ENCODE peak calls at places on chromosomes 16 and 17, in ten cellular contexts. A, R, E, I, T, Q, L, M, C and G are unnamed samples.

GRCh38 chr17:39623356-39623950 is 3.3 kb upstream of the PPP1R1B start:
- DNase-seq in A (peak; percentile 94), R (peak; percentile 55), E (peak; percentile 88), I (peak; percentile 91), T (peak; percentile 85), Q (peak; percentile 92), L (peak; percentile 76), M (peak; percentile 52), C (peak; percentile 91), G (peak; percentile 84)

GRCh38 chr16:27538508-27538907 is 11.2 kb downstream of the GTF3C1 start:
- DNase-seq in A (no peak), R (no peak), E (no peak), I (no peak), T (no peak), Q (no peak), L (no peak), M (no peak), C (no peak), G (no peak)

GRCh38 chr17:37301288-37301687 is 74.5 kb upstream of the C17orf78 start:
- DNase-seq in A (no peak), R (peak; percentile 36), E (no peak), I (no peak), T (no peak), Q (no peak), L (peak; percentile 70), M (peak; percentile 72), C (no peak), G (no peak)

GRCh38 chr16:15764112-15764511 is 92.7 kb downstream of the MYH11 start:
- DNase-seq in A (peak; percentile 8), R (no peak), E (no peak), I (no peak), T (no peak), Q (no peak), L (no peak), M (no peak), C (no peak), G (no peak)

GRCh38 chr17:76862079-76862478 is 6.1 kb upstream of the MGAT5B start:
- DNase-seq in A (no peak), R (no peak), E (no peak), I (no peak), T (no peak), Q (no peak), L (no peak), M (no peak), C (no peak), G (no peak)

GRCh38 chr16:71339481-71340171 is 18.9 kb upstream of the CALB2 start:
- DNase-seq in A (no peak), R (no peak), E (no peak), I (no peak), T (no peak), Q (no peak), L (no peak), M (no peak), C (no peak), G (no peak)

GRCh38 chr17:76353004-76353598 is 615 bp downstream of the PRPSAP1 start:
- DNase-seq in A (peak; percentile 75), R (no peak), E (peak; percentile 13), I (peak; percentile 64), T (no peak), Q (peak; percentile 50), L (no peak), M (no peak), C (peak; percentile 68), G (peak; percentile 58)

GRCh38 chr17:8290043-8290442 is 1.6 kb downstream of the RANGRF start:
- DNase-seq in A (no peak), R (no peak), E (no peak), I (no peak), T (no peak), Q (no peak), L (no peak), M (peak; percentile 36), C (no peak), G (no peak)

GRCh38 chr17:15910791-15911190 is 34.1 kb upstream of the ADORA2B start:
- DNase-seq in A (no peak), R (no peak), E (no peak), I (no peak), T (no peak), Q (no peak), L (no peak), M (no peak), C (no peak), G (no peak)

GRCh38 chr16:30982548-30983288 is 2.3 kb upstream of the HSD3B7 start:
- DNase-seq in A (no peak), R (peak; percentile 79), E (no peak), I (peak; percentile 80), T (no peak), Q (no peak), L (no peak), M (peak; percentile 86), C (no peak), G (no peak)

GRCh38 chr17:41966453-41967140 is at the start of gene CNP:
- DNase-seq in A (peak; percentile 97), R (peak; percentile 92), E (peak; percentile 91), I (peak; percentile 95), T (peak; percentile 83), Q (peak; percentile 93), L (peak; percentile 92), M (peak; percentile 79), C (peak; percentile 95), G (peak; percentile 97)

GRCh38 chr16:72371307-72372081 is 199.5 kb upstream of the PMFBP1 start:
- DNase-seq in A (peak; percentile 80), R (peak; percentile 58), E (no peak), I (no peak), T (peak; percentile 10), Q (peak; percentile 66), L (peak; percentile 21), M (peak; percentile 76), C (no peak), G (no peak)

DNA sequence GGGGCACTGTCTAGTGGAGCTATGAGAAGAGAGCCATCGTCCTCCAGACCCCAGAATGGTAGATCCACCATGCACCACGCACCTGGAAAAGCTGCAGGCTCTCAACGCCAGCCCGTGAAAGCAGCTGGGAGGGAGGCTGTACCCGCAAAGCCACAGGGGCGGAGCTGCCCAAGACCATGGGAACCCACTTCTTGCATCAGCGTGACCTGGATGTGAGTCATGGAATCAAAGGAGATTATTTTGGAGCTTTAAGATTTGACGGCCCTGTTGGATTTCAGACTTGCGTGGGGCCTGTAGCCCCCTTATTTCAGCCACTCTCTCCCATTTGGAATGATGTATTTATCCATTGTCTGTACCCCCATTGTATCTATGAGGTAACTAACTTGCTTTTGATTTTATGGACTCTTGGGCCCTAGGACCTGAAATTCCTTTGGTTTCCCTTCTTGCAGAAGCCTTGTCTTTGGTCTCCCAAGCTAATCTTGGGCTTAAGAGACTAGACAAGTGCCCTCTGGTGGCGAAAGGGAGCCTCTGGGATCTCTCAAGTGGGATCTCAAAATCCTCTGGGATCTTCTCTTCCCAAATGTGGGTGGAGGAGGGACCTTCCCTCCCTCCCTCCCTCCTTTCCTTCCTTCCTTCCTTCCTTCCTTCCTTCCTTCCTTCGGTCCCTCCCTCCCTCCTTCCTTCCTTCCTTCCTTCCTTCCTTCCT is 58.2 kb upstream of the HAPSTR1 start:
- DNase-seq in A (no peak), R (peak; percentile 75), E (no peak), I (no peak), T (no peak), Q (peak; percentile 35), L (peak; percentile 83), M (peak; percentile 78), C (no peak), G (peak; percentile 38)
- TF ChIP-seq CTCF in A (peak; percentile 29), R (peak; percentile 75), E (no peak), I (peak; percentile 38), T (peak; percentile 57), Q (peak; percentile 42), L (peak; percentile 61), M (peak; percentile 78), C (no peak), G (peak; percentile 50)

DNA sequence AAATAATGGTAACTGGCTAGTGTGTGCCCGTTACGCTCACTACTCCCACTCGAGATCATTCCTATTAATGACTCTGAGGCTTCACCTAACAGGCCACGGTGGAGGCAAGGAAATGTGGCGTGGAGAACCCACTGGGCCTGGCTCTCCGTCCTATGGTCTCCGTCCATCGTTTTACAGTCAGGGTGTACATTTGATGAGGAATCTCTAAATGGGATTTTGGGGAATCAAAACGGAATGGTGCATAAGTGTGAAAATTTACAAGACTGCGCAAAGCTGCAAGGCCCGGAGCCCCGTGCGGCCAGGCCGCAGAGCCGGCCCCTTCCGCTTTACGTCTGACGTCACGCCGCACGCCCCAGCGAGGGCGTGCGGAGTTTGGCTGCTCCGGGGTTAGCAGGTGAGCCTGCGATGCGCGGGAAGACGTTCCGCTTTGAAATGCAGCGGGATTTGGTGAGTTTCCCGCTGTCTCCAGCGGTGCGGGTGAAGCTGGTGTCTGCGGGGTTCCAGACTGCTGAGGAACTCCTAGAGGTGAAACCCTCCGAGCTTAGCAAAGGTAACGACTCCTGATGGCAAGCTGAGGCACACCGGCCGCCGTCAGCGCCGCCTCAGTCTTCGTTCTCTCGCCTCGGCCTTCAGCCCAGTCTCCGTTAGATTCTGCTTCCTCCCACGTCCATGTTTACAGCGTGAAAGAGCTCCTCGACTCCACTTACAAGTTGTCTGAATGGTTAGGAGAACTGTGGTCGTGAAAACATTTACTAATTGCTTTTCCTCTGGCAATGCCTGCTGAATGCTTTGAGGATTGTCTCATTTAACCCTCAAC is at the start of gene RAD51C:
- DNase-seq in A (peak; percentile 95), R (peak; percentile 83), E (peak; percentile 88), I (peak; percentile 92), T (peak; percentile 51), Q (peak; percentile 64), L (peak; percentile 93), M (peak; percentile 82), C (peak; percentile 91), G (peak; percentile 91)
- TF ChIP-seq CTCF in A (no peak), R (peak; percentile 6), E (no peak), I (no peak), T (no peak), Q (no peak), L (no peak), M (no peak), C (no peak), G (no peak)

DNA sequence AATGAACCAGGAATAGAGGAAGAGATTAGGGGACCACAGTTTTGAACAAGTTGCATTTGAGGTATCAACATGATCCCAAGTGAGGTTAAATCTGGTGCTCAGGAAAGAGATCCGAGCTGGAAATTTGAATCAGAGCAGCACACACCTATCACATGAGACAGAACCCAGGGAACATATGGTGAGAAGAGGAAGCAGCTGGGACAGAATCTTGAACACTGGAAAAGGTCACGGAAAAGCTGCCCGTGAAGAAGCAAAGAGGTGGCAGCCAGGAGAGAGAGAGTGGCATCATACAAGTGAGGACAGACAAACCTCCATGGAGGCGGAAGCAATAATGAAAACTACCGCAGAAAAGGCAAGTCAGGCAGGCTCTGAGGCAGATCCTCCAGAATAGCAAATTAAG is 36.1 kb downstream of the USP31 start:
- DNase-seq in A (no peak), R (no peak), E (no peak), I (no peak), T (no peak), Q (no peak), L (no peak), M (no peak), C (no peak), G (no peak)
- TF ChIP-seq CTCF in A (no peak), R (no peak), E (no peak), I (no peak), T (no peak), Q (no peak), L (no peak), M (no peak), C (no peak), G (no peak)

DNA sequence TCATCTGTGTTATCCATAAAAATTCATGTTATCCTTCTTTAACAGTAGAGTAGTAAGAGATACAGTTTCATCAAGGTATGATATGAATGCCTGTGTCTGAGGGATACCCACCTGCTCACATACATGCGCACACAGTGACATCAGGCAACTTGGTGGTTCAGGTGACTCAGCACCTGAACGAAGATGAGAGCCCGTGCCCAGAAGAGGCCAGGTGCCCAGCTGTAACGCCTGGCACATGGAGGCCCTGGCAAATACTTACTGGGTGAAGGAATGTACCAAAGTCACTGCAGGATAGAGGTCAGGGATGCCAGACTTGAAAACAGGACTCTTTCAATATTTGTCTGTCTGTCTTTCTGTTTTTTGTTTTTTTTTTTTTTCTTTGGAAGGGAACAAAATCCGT is 72.6 kb upstream of the LGALS9 start:
- DNase-seq in A (no peak), R (no peak), E (no peak), I (no peak), T (no peak), Q (no peak), L (no peak), M (no peak), C (no peak), G (no peak)
- TF ChIP-seq CTCF in A (no peak), R (no peak), E (no peak), I (no peak), T (no peak), Q (no peak), L (no peak), M (no peak), C (no peak), G (no peak)